ENCODE peak calls at places on chromosomes 16 and 17, in eight cellular contexts. K is upper lobe of right lung; I is NCI-H460; F is hepatic stellate cell; Y is BJ; A is stimulated activated CD4-positive, alpha-beta T cell treated with anti-CD3 and anti-CD28 coated beads, Interleukin-4, amount 100 ng/mL, for 4 hours; J is GM06990; W is T-cell. S is an unnamed sample.

GRCh38 chr16:380837-381787 is 666 bp downstream of the PGAP6 start:
- DNase-seq in F (no peak), K (peak; percentile 80), A (no peak), J (no peak), I (no peak), W (no peak), Y (no peak), S (no peak)

GRCh38 chr17:18362509-18363020 is 785 bp downstream of the SHMT1 start:
- DNase-seq in A (peak; percentile 5), J (peak; percentile 18), K (peak; percentile 86), I (no peak), W (no peak), F (peak; percentile 23), Y (no peak), S (peak; percentile 82)

GRCh38 chr17:2237960-2238359 is 65.6 kb downstream of the SMG6 start:
- DNase-seq in I (no peak), K (no peak), J (no peak), W (no peak), A (no peak), F (no peak), Y (no peak), S (no peak)

GRCh38 chr17:21129023-21129681 is 2.4 kb downstream of the DHRS7B start:
- DNase-seq in K (no peak), I (peak; percentile 47), J (no peak), W (no peak), F (peak; percentile 68), Y (no peak), A (no peak), S (no peak)

GRCh38 chr16:4200000-4200780 is 41.7 kb downstream of the SRL start:
- DNase-seq in Y (peak; percentile 7), K (peak; percentile 89), I (peak; percentile 58), A (no peak), J (no peak), F (peak; percentile 84), W (peak; percentile 5), S (peak; percentile 30)

GRCh38 chr17:27531469-27531948 is 75.3 kb downstream of the KSR1 start:
- DNase-seq in W (no peak), Y (no peak), I (no peak), K (no peak), A (no peak), J (no peak), F (no peak), S (no peak)

GRCh38 chr17:64038331-64039105 is 18.1 kb upstream of the ICAM2 start:
- DNase-seq in F (no peak), K (no peak), W (no peak), Y (no peak), I (no peak), J (no peak), A (no peak), S (no peak)

GRCh38 chr16:79370736-79371135 is 229.8 kb downstream of the MAF start:
- DNase-seq in Y (no peak), I (no peak), J (no peak), K (no peak), F (no peak), W (no peak), A (no peak), S (no peak)

GRCh38 chr16:67645397-67646121 is 615 bp downstream of the CARMIL2 start:
- DNase-seq in F (peak; percentile 9), J (no peak), I (no peak), A (peak; percentile 23), Y (no peak), W (no peak), K (no peak), S (no peak)

GRCh38 chr17:46264456-46265198 is 30.3 kb upstream of the LRRC37A start:
- DNase-seq in Y (peak; percentile 68), F (peak; percentile 90), K (no peak), I (no peak), A (no peak), J (no peak), W (peak; percentile 24), S (no peak)

GRCh38 chr16:72673118-72673517 is 374.8 kb downstream of the ZFHX3 start:
- DNase-seq in F (no peak), Y (no peak), K (no peak), J (no peak), A (no peak), W (no peak), I (no peak), S (no peak)

GRCh38 chr16:6081320-6081976 is 983.9 kb upstream of the EEF2KMT start:
- DNase-seq in Y (no peak), F (no peak), I (peak; percentile 20), J (no peak), A (no peak), K (no peak), W (no peak), S (peak; percentile 14)

GRCh38 chr16:84045001-84045817 is 2.6 kb upstream of the SLC38A8 start:
- DNase-seq in J (no peak), F (no peak), Y (no peak), W (no peak), K (peak; percentile 59), A (no peak), I (no peak), S (no peak)

GRCh38 chr17:40344321-40345160 is 20.0 kb downstream of the GJD3 start:
- DNase-seq in F (no peak), K (no peak), W (no peak), J (no peak), A (no peak), I (no peak), Y (no peak), S (no peak)

GRCh38 chr17:73924083-73924482 is 279.4 kb upstream of the RPL38 start:
- DNase-seq in J (no peak), F (no peak), K (no peak), W (no peak), Y (no peak), I (no peak), A (no peak), S (no peak)

GRCh38 chr16:73329363-73330306 is 281.7 kb upstream of the ZFHX3 start:
- DNase-seq in Y (no peak), W (no peak), K (no peak), A (no peak), I (no peak), F (no peak), J (no peak), S (peak; percentile 67)